ENCODE peak calls at places on chromosomes 12 and 14, in four cellular contexts. One of them, this sample, is unnamed.

GRCh38 chr12:45329238-45329637 is 113.3 kb downstream of the ANO6 start:
- DNase-seq in uterus: no peak
- DNase-seq in psoas muscle: peak; percentile 48
- DNase-seq in WERI-Rb-1: no peak
- DNase-seq in this sample: no peak

GRCh38 chr14:76106188-76106587 is 45.5 kb upstream of the GPATCH2L start:
- DNase-seq in uterus: no peak
- DNase-seq in WERI-Rb-1: no peak
- DNase-seq in psoas muscle: no peak
- DNase-seq in this sample: no peak

GRCh38 chr14:103065861-103066260 is 8.5 kb upstream of the CDC42BPB start:
- DNase-seq in uterus: no peak
- DNase-seq in psoas muscle: peak; percentile 15
- DNase-seq in WERI-Rb-1: no peak
- DNase-seq in this sample: no peak

GRCh38 chr12:116773276-116773731 is 35.2 kb downstream of the RNFT2 start:
- DNase-seq in WERI-Rb-1: no peak
- DNase-seq in uterus: no peak
- DNase-seq in psoas muscle: no peak
- DNase-seq in this sample: no peak

GRCh38 chr14:59313063-59314018 is 124.9 kb downstream of the DAAM1 start:
- DNase-seq in psoas muscle: no peak
- DNase-seq in WERI-Rb-1: no peak
- DNase-seq in uterus: no peak
- DNase-seq in this sample: no peak

GRCh38 chr12:132527186-132527882 is 37.4 kb downstream of the FBRSL1 start:
- DNase-seq in WERI-Rb-1: no peak
- DNase-seq in uterus: no peak
- DNase-seq in psoas muscle: no peak
- DNase-seq in this sample: no peak

GRCh38 chr14:61510736-61511557 is 184.4 kb upstream of the HIF1A start:
- DNase-seq in uterus: no peak
- DNase-seq in psoas muscle: no peak
- DNase-seq in WERI-Rb-1: no peak
- DNase-seq in this sample: no peak

GRCh38 chr14:102280376-102280962 is 24.5 kb downstream of the MOK start:
- DNase-seq in uterus: no peak
- DNase-seq in psoas muscle: no peak
- DNase-seq in WERI-Rb-1: no peak
- DNase-seq in this sample: no peak

GRCh38 chr12:24470050-24470449 is 478.9 kb downstream of the BCAT1 start:
- DNase-seq in WERI-Rb-1: no peak
- DNase-seq in psoas muscle: no peak
- DNase-seq in uterus: no peak
- DNase-seq in this sample: no peak

GRCh38 chr12:70845268-70845667 is 75.3 kb downstream of the PTPRR start:
- DNase-seq in uterus: no peak
- DNase-seq in WERI-Rb-1: no peak
- DNase-seq in psoas muscle: no peak
- DNase-seq in this sample: no peak

GRCh38 chr14:49770212-49770817 is 2.4 kb downstream of the KLHDC2 start:
- DNase-seq in WERI-Rb-1: no peak
- DNase-seq in uterus: no peak
- DNase-seq in psoas muscle: no peak
- DNase-seq in this sample: peak; percentile 80

GRCh38 chr12:65825573-65826512 is 1.6 kb downstream of the HMGA2 start:
- DNase-seq in WERI-Rb-1: peak; percentile 31
- DNase-seq in psoas muscle: no peak
- DNase-seq in uterus: peak; percentile 18
- DNase-seq in this sample: peak; percentile 82

GRCh38 chr12:103751600-103751999 is 89.4 kb downstream of the NT5DC3 start:
- DNase-seq in uterus: no peak
- DNase-seq in WERI-Rb-1: no peak
- DNase-seq in psoas muscle: no peak
- DNase-seq in this sample: no peak

GRCh38 chr14:36663404-36664321 is 2.0 kb downstream of the PAX9 start:
- DNase-seq in WERI-Rb-1: no peak
- DNase-seq in psoas muscle: peak; percentile 68
- DNase-seq in uterus: no peak
- DNase-seq in this sample: peak; percentile 28

GRCh38 chr14:59215353-59215752 is 26.9 kb downstream of the DAAM1 start:
- DNase-seq in psoas muscle: peak; percentile 85
- DNase-seq in uterus: peak; percentile 77
- DNase-seq in WERI-Rb-1: no peak
- DNase-seq in this sample: peak; percentile 63

GRCh38 chr14:69719501-69719951 is 47.4 kb upstream of the SRSF5 start:
- DNase-seq in WERI-Rb-1: no peak
- DNase-seq in uterus: peak; percentile 59
- DNase-seq in psoas muscle: no peak
- DNase-seq in this sample: no peak

GRCh38 chr14:23605931-23606585 is 27.5 kb upstream of the JPH4 start:
- DNase-seq in WERI-Rb-1: no peak
- DNase-seq in uterus: no peak
- DNase-seq in psoas muscle: no peak
- DNase-seq in this sample: no peak

GRCh38 chr12:100919116-100919515 is 124.5 kb downstream of the ANO4 start:
- DNase-seq in WERI-Rb-1: no peak
- DNase-seq in uterus: no peak
- DNase-seq in psoas muscle: no peak
- DNase-seq in this sample: no peak

GRCh38 chr12:12800406-12801180 is 12.6 kb upstream of the DDX47 start:
- DNase-seq in WERI-Rb-1: no peak
- DNase-seq in psoas muscle: no peak
- DNase-seq in uterus: no peak
- DNase-seq in this sample: no peak

GRCh38 chr14:91272341-91273272 is 28.1 kb upstream of the GPR68 start:
- DNase-seq in WERI-Rb-1: no peak
- DNase-seq in psoas muscle: no peak
- DNase-seq in uterus: no peak
- DNase-seq in this sample: no peak

This sample was measured in pancreas.